ENCODE peak calls at places on chromosomes 6 and 20, in six cellular contexts. One of them, this sample, is unnamed.

GRCh38 chr20:63394635-63395455 is 33.7 kb upstream of the CHRNA4 start:
- DNase-seq in esophagus muscularis mucosa: no peak
- DNase-seq in NB4: no peak
- DNase-seq in activated T-cell treated with anti-CD3 and anti-CD28 coated beads for 24 hours: no peak
- DNase-seq in T-helper 2 cell: no peak
- DNase-seq in AG04449: no peak
- DNase-seq in this sample: no peak

GRCh38 chr20:58553841-58554240 is 38.6 kb upstream of the APCDD1L start:
- DNase-seq in esophagus muscularis mucosa: no peak
- DNase-seq in NB4: no peak
- DNase-seq in activated T-cell treated with anti-CD3 and anti-CD28 coated beads for 24 hours: no peak
- DNase-seq in T-helper 2 cell: no peak
- DNase-seq in AG04449: no peak
- DNase-seq in this sample: no peak

GRCh38 chr6:166561766-166562165 is 24.7 kb downstream of the RAMACL start:
- DNase-seq in esophagus muscularis mucosa: no peak
- DNase-seq in NB4: no peak
- DNase-seq in activated T-cell treated with anti-CD3 and anti-CD28 coated beads for 24 hours: no peak
- DNase-seq in T-helper 2 cell: no peak
- DNase-seq in AG04449: peak
- DNase-seq in this sample: no peak

GRCh38 chr6:52392944-52393343 is 27.2 kb upstream of the EFHC1 start:
- DNase-seq in esophagus muscularis mucosa: no peak
- DNase-seq in NB4: peak
- DNase-seq in activated T-cell treated with anti-CD3 and anti-CD28 coated beads for 24 hours: no peak
- DNase-seq in T-helper 2 cell: no peak
- DNase-seq in AG04449: peak
- DNase-seq in this sample: no peak

GRCh38 chr6:143840595-143840994 is 2.5 kb upstream of the LTV1 start:
- DNase-seq in esophagus muscularis mucosa: no peak
- DNase-seq in NB4: no peak
- DNase-seq in activated T-cell treated with anti-CD3 and anti-CD28 coated beads for 24 hours: no peak
- DNase-seq in T-helper 2 cell: no peak
- DNase-seq in AG04449: no peak
- DNase-seq in this sample: no peak

GRCh38 chr6:72553531-72554202 is 68.2 kb upstream of the KCNQ5 start:
- DNase-seq in esophagus muscularis mucosa: no peak
- DNase-seq in NB4: peak
- DNase-seq in activated T-cell treated with anti-CD3 and anti-CD28 coated beads for 24 hours: no peak
- DNase-seq in T-helper 2 cell: no peak
- DNase-seq in AG04449: peak
- DNase-seq in this sample: no peak

GRCh38 chr6:89643411-89643810 is 4.9 kb upstream of the LYRM2 start:
- DNase-seq in esophagus muscularis mucosa: no peak
- DNase-seq in NB4: no peak
- DNase-seq in activated T-cell treated with anti-CD3 and anti-CD28 coated beads for 24 hours: no peak
- DNase-seq in T-helper 2 cell: no peak
- DNase-seq in AG04449: no peak
- DNase-seq in this sample: no peak

GRCh38 chr20:50980071-50980681 is 21.6 kb downstream of the MOCS3 start:
- DNase-seq in esophagus muscularis mucosa: no peak
- DNase-seq in NB4: peak
- DNase-seq in activated T-cell treated with anti-CD3 and anti-CD28 coated beads for 24 hours: peak
- DNase-seq in T-helper 2 cell: no peak
- DNase-seq in AG04449: peak
- DNase-seq in this sample: no peak

GRCh38 chr6:167998206-167998605 is 735 bp downstream of the KIF25 start:
- DNase-seq in esophagus muscularis mucosa: peak
- DNase-seq in NB4: no peak
- DNase-seq in activated T-cell treated with anti-CD3 and anti-CD28 coated beads for 24 hours: no peak
- DNase-seq in T-helper 2 cell: no peak
- DNase-seq in AG04449: no peak
- DNase-seq in this sample: no peak

GRCh38 chr20:39109933-39110818 is 148.0 kb downstream of the DHX35 start:
- DNase-seq in esophagus muscularis mucosa: no peak
- DNase-seq in NB4: no peak
- DNase-seq in activated T-cell treated with anti-CD3 and anti-CD28 coated beads for 24 hours: no peak
- DNase-seq in T-helper 2 cell: no peak
- DNase-seq in AG04449: no peak
- DNase-seq in this sample: no peak

GRCh38 chr20:9200620-9201019 is 131.7 kb downstream of the PLCB4 start:
- DNase-seq in esophagus muscularis mucosa: no peak
- DNase-seq in NB4: no peak
- DNase-seq in activated T-cell treated with anti-CD3 and anti-CD28 coated beads for 24 hours: no peak
- DNase-seq in T-helper 2 cell: no peak
- DNase-seq in AG04449: no peak
- DNase-seq in this sample: no peak

GRCh38 chr20:63277466-63278272 is 5.1 kb downstream of the ARFGAP1 start:
- DNase-seq in esophagus muscularis mucosa: no peak
- DNase-seq in NB4: no peak
- DNase-seq in activated T-cell treated with anti-CD3 and anti-CD28 coated beads for 24 hours: no peak
- DNase-seq in T-helper 2 cell: no peak
- DNase-seq in AG04449: no peak
- DNase-seq in this sample: no peak

GRCh38 chr20:21681219-21681931 is 24.1 kb upstream of the PAX1 start:
- DNase-seq in esophagus muscularis mucosa: no peak
- DNase-seq in NB4: no peak
- DNase-seq in activated T-cell treated with anti-CD3 and anti-CD28 coated beads for 24 hours: no peak
- DNase-seq in T-helper 2 cell: no peak
- DNase-seq in AG04449: no peak
- DNase-seq in this sample: no peak

GRCh38 chr6:3713266-3713665 is 38.2 kb downstream of the PXDC1 start:
- DNase-seq in esophagus muscularis mucosa: no peak
- DNase-seq in NB4: no peak
- DNase-seq in activated T-cell treated with anti-CD3 and anti-CD28 coated beads for 24 hours: no peak
- DNase-seq in T-helper 2 cell: no peak
- DNase-seq in AG04449: no peak
- DNase-seq in this sample: no peak

GRCh38 chr6:3721810-3722209 is 29.7 kb downstream of the PXDC1 start:
- DNase-seq in esophagus muscularis mucosa: no peak
- DNase-seq in NB4: no peak
- DNase-seq in activated T-cell treated with anti-CD3 and anti-CD28 coated beads for 24 hours: no peak
- DNase-seq in T-helper 2 cell: no peak
- DNase-seq in AG04449: no peak
- DNase-seq in this sample: no peak

GRCh38 chr6:14212020-14212419 is 94.4 kb downstream of the CD83 start:
- DNase-seq in esophagus muscularis mucosa: no peak
- DNase-seq in NB4: no peak
- DNase-seq in activated T-cell treated with anti-CD3 and anti-CD28 coated beads for 24 hours: no peak
- DNase-seq in T-helper 2 cell: no peak
- DNase-seq in AG04449: no peak
- DNase-seq in this sample: no peak

GRCh38 chr6:10567256-10568041 is 46.3 kb downstream of the GCNT2 start:
- DNase-seq in esophagus muscularis mucosa: no peak
- DNase-seq in NB4: no peak
- DNase-seq in activated T-cell treated with anti-CD3 and anti-CD28 coated beads for 24 hours: no peak
- DNase-seq in T-helper 2 cell: no peak
- DNase-seq in AG04449: no peak
- DNase-seq in this sample: no peak

GRCh38 chr6:148760568-148761531 is 14.0 kb downstream of the UST start:
- DNase-seq in esophagus muscularis mucosa: peak
- DNase-seq in NB4: peak
- DNase-seq in activated T-cell treated with anti-CD3 and anti-CD28 coated beads for 24 hours: peak
- DNase-seq in T-helper 2 cell: no peak
- DNase-seq in AG04449: peak
- DNase-seq in this sample: peak

GRCh38 chr6:43771210-43771857 is 1.3 kb downstream of the VEGFA start:
- DNase-seq in esophagus muscularis mucosa: no peak
- DNase-seq in NB4: peak
- DNase-seq in activated T-cell treated with anti-CD3 and anti-CD28 coated beads for 24 hours: peak
- DNase-seq in T-helper 2 cell: peak
- DNase-seq in AG04449: no peak
- DNase-seq in this sample: peak

GRCh38 chr6:38974389-38975133 is 74.0 kb upstream of the GLP1R start:
- DNase-seq in esophagus muscularis mucosa: no peak
- DNase-seq in NB4: no peak
- DNase-seq in activated T-cell treated with anti-CD3 and anti-CD28 coated beads for 24 hours: no peak
- DNase-seq in T-helper 2 cell: no peak
- DNase-seq in AG04449: no peak
- DNase-seq in this sample: no peak

GRCh38 chr6:142773324-142773723 is 171.7 kb downstream of the HIVEP2 start:
- DNase-seq in esophagus muscularis mucosa: no peak
- DNase-seq in NB4: no peak
- DNase-seq in activated T-cell treated with anti-CD3 and anti-CD28 coated beads for 24 hours: peak
- DNase-seq in T-helper 2 cell: no peak
- DNase-seq in AG04449: no peak
- DNase-seq in this sample: no peak

GRCh38 chr6:81892911-81893310 is 140.4 kb upstream of the TENT5A start:
- DNase-seq in esophagus muscularis mucosa: no peak
- DNase-seq in NB4: no peak
- DNase-seq in activated T-cell treated with anti-CD3 and anti-CD28 coated beads for 24 hours: no peak
- DNase-seq in T-helper 2 cell: no peak
- DNase-seq in AG04449: no peak
- DNase-seq in this sample: no peak

GRCh38 chr20:24164360-24164759 is 175.8 kb upstream of the GGTLC1 start:
- DNase-seq in esophagus muscularis mucosa: peak
- DNase-seq in NB4: peak
- DNase-seq in activated T-cell treated with anti-CD3 and anti-CD28 coated beads for 24 hours: no peak
- DNase-seq in T-helper 2 cell: no peak
- DNase-seq in AG04449: no peak
- DNase-seq in this sample: no peak

GRCh38 chr6:163897030-163897429 is 482.5 kb downstream of the QKI start:
- DNase-seq in esophagus muscularis mucosa: no peak
- DNase-seq in NB4: no peak
- DNase-seq in activated T-cell treated with anti-CD3 and anti-CD28 coated beads for 24 hours: no peak
- DNase-seq in T-helper 2 cell: no peak
- DNase-seq in AG04449: peak
- DNase-seq in this sample: no peak

GRCh38 chr6:125300992-125301434 is 754 bp downstream of the HDDC2 start:
- DNase-seq in esophagus muscularis mucosa: no peak
- DNase-seq in NB4: peak
- DNase-seq in activated T-cell treated with anti-CD3 and anti-CD28 coated beads for 24 hours: no peak
- DNase-seq in T-helper 2 cell: no peak
- DNase-seq in AG04449: no peak
- DNase-seq in this sample: no peak

GRCh38 chr20:56629464-56630085 is 469 bp downstream of the TFAP2C start:
- DNase-seq in esophagus muscularis mucosa: no peak
- DNase-seq in NB4: no peak
- DNase-seq in activated T-cell treated with anti-CD3 and anti-CD28 coated beads for 24 hours: no peak
- DNase-seq in T-helper 2 cell: no peak
- DNase-seq in AG04449: no peak
- DNase-seq in this sample: no peak

GRCh38 chr20:11015440-11015839 is 341.6 kb upstream of the JAG1 start:
- DNase-seq in esophagus muscularis mucosa: no peak
- DNase-seq in NB4: no peak
- DNase-seq in activated T-cell treated with anti-CD3 and anti-CD28 coated beads for 24 hours: no peak
- DNase-seq in T-helper 2 cell: no peak
- DNase-seq in AG04449: no peak
- DNase-seq in this sample: no peak

GRCh38 chr20:16434087-16434664 is 139.1 kb downstream of the KIF16B start:
- DNase-seq in esophagus muscularis mucosa: peak
- DNase-seq in NB4: peak
- DNase-seq in activated T-cell treated with anti-CD3 and anti-CD28 coated beads for 24 hours: peak
- DNase-seq in T-helper 2 cell: no peak
- DNase-seq in AG04449: no peak
- DNase-seq in this sample: peak